ENCODE peak calls at places on chromosomes 3 and 15, in nine cellular contexts. F is HCEC 1CT; C is T47D; X is stimulated activated CD8-positive, alpha-beta memory T cell treated with anti-CD3 and anti-CD28 coated beads, Interleukin-7, amount 100 ng/mL, for 1 hour; R is activated T-cell treated with anti-CD3 and anti-CD28 coated beads for 24 hours; M is CD8-positive, alpha-beta T cell; D is activated effector memory CD4-positive, alpha-beta T cell treated with Interleukin-2 at 50 U/mL for 16 hours; P is stimulated activated CD4-positive, alpha-beta T cell treated with anti-CD3 and anti-CD28 coated beads, TNF-alpha, amount 100 ng/mL, for 24 hours; Z is fibroblast of villous mesenchyme. U is an unnamed sample.

GRCh38 chr3:186965141-186965879 is 35.0 kb downstream of the ST6GAL1 start:
- DNase-seq in F (no peak), P (no peak), M (no peak), X (no peak), D (no peak), R (no peak), C (no peak), Z (no peak), U (no peak)

GRCh38 chr3:46124216-46125143 is 83.6 kb downstream of the CCR1 start:
- DNase-seq in C (no peak), P (no peak), F (peak; percentile 28), M (no peak), D (no peak), R (no peak), Z (peak; percentile 89), X (no peak), U (no peak)

GRCh38 chr3:110413807-110414748 is 657.5 kb upstream of the NECTIN3 start:
- DNase-seq in X (no peak), D (no peak), F (peak; percentile 90), P (no peak), R (no peak), C (no peak), Z (peak; percentile 73), M (no peak), U (no peak)

GRCh38 chr3:185175370-185175987 is 22.6 kb upstream of the C3orf70 start:
- DNase-seq in P (no peak), M (no peak), C (no peak), F (peak; percentile 14), X (no peak), Z (peak; percentile 62), R (no peak), D (no peak), U (no peak)

GRCh38 chr15:87609474-87609873 is 647.1 kb downstream of the NTRK3 start:
- DNase-seq in F (no peak), C (no peak), X (no peak), R (no peak), M (no peak), D (no peak), P (no peak), Z (peak; percentile 96), U (no peak)

GRCh38 chr3:38496131-38496910 is at the start of gene EXOG:
- DNase-seq in X (peak; percentile 94), Z (peak; percentile 94), C (peak; percentile 85), F (peak; percentile 87), D (peak; percentile 92), R (peak; percentile 92), M (peak; percentile 93), P (peak; percentile 94), U (peak; percentile 56)

GRCh38 chr3:160629491-160629890 is 47.5 kb upstream of the ARL14 start:
- DNase-seq in D (no peak), M (no peak), F (no peak), X (no peak), Z (no peak), C (no peak), R (no peak), P (no peak), U (no peak)

GRCh38 chr3:78907367-78907766 is 860.4 kb downstream of the ROBO1 start:
- DNase-seq in Z (no peak), C (no peak), P (no peak), D (no peak), X (no peak), F (peak; percentile 54), M (no peak), R (no peak), U (no peak)

GRCh38 chr3:15276028-15276717 is 56.2 kb downstream of the SH3BP5 start:
- DNase-seq in D (no peak), Z (no peak), R (no peak), C (no peak), P (no peak), F (no peak), M (no peak), X (no peak), U (no peak)

GRCh38 chr3:14870564-14871060 is 51.9 kb downstream of the FGD5 start:
- DNase-seq in Z (no peak), R (no peak), X (no peak), M (no peak), P (no peak), F (no peak), D (no peak), C (no peak), U (no peak)

GRCh38 chr3:188230962-188231361 is 77.0 kb downstream of the LPP start:
- DNase-seq in D (no peak), X (no peak), P (no peak), Z (peak; percentile 41), M (no peak), R (no peak), F (peak; percentile 52), C (no peak), U (no peak)

GRCh38 chr3:55795736-55796135 is 308.6 kb upstream of the WNT5A start:
- DNase-seq in C (no peak), F (no peak), M (no peak), P (no peak), X (no peak), R (no peak), Z (no peak), D (no peak), U (no peak)

GRCh38 chr3:195069501-195070251 is 201.3 kb downstream of the XXYLT1 start:
- DNase-seq in D (no peak), M (no peak), R (no peak), F (no peak), X (no peak), P (no peak), C (no peak), Z (no peak), U (no peak)

GRCh38 chr15:90031231-90031791 is 30.2 kb downstream of the ZNF710 start:
- DNase-seq in F (no peak), M (no peak), P (no peak), C (no peak), D (no peak), Z (peak; percentile 81), X (no peak), R (no peak), U (no peak)

GRCh38 chr3:71310595-71311319 is 272.8 kb downstream of the FOXP1 start:
- DNase-seq in M (no peak), C (no peak), Z (peak; percentile 43), R (no peak), F (peak; percentile 69), D (no peak), P (no peak), X (no peak), U (no peak)

GRCh38 chr3:170350515-170351413 is 6.8 kb upstream of the SKIL start:
- DNase-seq in R (no peak), F (peak; percentile 9), X (no peak), D (no peak), C (no peak), M (no peak), P (no peak), Z (peak; percentile 91), U (no peak)

GRCh38 chr3:126101521-126101982 is 17.6 kb upstream of the SLC41A3 start:
- DNase-seq in M (no peak), C (no peak), Z (no peak), D (no peak), F (no peak), X (no peak), P (no peak), R (no peak), U (no peak)

GRCh38 chr3:186815490-186815889 is 9.2 kb upstream of the RFC4 start:
- DNase-seq in Z (peak; percentile 72), R (no peak), M (no peak), C (no peak), P (no peak), F (peak; percentile 73), D (no peak), X (no peak), U (no peak)

GRCh38 chr3:190516416-190516815 is 2.5 kb downstream of the IL1RAP start:
- DNase-seq in X (no peak), M (no peak), D (no peak), F (no peak), Z (no peak), R (no peak), C (no peak), P (no peak), U (no peak)

GRCh38 chr15:73329501-73330200 is 39.1 kb downstream of the HCN4 start:
- DNase-seq in C (no peak), F (no peak), X (no peak), R (no peak), M (no peak), P (no peak), D (no peak), Z (no peak), U (no peak)

GRCh38 chr15:73383310-73384185 is 14.8 kb upstream of the HCN4 start:
- DNase-seq in P (no peak), C (no peak), X (no peak), R (no peak), M (no peak), Z (no peak), F (no peak), D (no peak), U (no peak)

GRCh38 chr3:142941373-142942123 is 21.9 kb downstream of the PAQR9 start:
- DNase-seq in F (no peak), X (no peak), P (no peak), D (no peak), Z (no peak), C (no peak), M (no peak), R (no peak), U (no peak)

GRCh38 chr3:56885461-56885860 is 83.7 kb upstream of the ARHGEF3 start:
- DNase-seq in Z (no peak), D (no peak), P (no peak), C (no peak), M (no peak), R (no peak), F (no peak), X (no peak), U (no peak)

GRCh38 chr3:84245779-84246178 is 713.0 kb upstream of the CADM2 start:
- DNase-seq in M (no peak), C (no peak), X (no peak), R (no peak), P (no peak), D (no peak), F (no peak), Z (no peak), U (no peak)

GRCh38 chr15:78179906-78180305 is 30.7 kb downstream of the IDH3A start:
- DNase-seq in P (no peak), F (no peak), M (no peak), D (no peak), X (no peak), R (no peak), Z (no peak), C (no peak), U (no peak)

GRCh38 chr15:69410290-69410874 is 3.8 kb upstream of the KIF23 start:
- DNase-seq in M (no peak), X (no peak), Z (no peak), R (no peak), C (peak; percentile 80), F (peak; percentile 56), P (peak; percentile 37), D (no peak), U (no peak)

GRCh38 chr3:22620498-22620897 is 582.6 kb upstream of the UBE2E2 start:
- DNase-seq in C (no peak), Z (no peak), P (no peak), M (no peak), D (no peak), F (no peak), R (no peak), X (no peak), U (no peak)

GRCh38 chr15:38028869-38029268 is 94.4 kb downstream of the TMCO5A start:
- DNase-seq in P (no peak), D (no peak), C (no peak), M (no peak), X (no peak), F (peak; percentile 36), Z (peak; percentile 31), R (no peak), U (no peak)

GRCh38 chr3:110164632-110165240 is 827.4 kb upstream of the DPPA4 start:
- DNase-seq in R (no peak), Z (peak; percentile 77), P (no peak), C (no peak), F (no peak), M (no peak), D (no peak), X (no peak), U (no peak)

GRCh38 chr3:177201707-177202397 is 4.6 kb upstream of the TBL1XR1 start:
- DNase-seq in P (peak; percentile 33), R (peak; percentile 55), X (no peak), M (peak; percentile 13), Z (peak; percentile 28), F (peak; percentile 43), D (peak; percentile 34), C (peak; percentile 46), U (no peak)

GRCh38 chr3:52527039-52527731 is 6.5 kb downstream of the NT5DC2 start:
- DNase-seq in F (peak; percentile 68), M (no peak), R (no peak), D (no peak), Z (peak; percentile 65), C (no peak), X (no peak), P (no peak), U (no peak)